ENCODE peak calls at places on chromosome 1, in six cellular contexts. One of them, this sample, is unnamed.

GRCh38 chr1:53639251-53639721 is 99.7 kb downstream of the GLIS1 start:
- DNase-seq in left cardiac atrium: no peak
- DNase-seq in activated CD4-positive, CD25-positive, alpha-beta regulatory T cell treated with anti-CD3 and anti-CD28 coated beads, Interleukin-2, amount 50 U/mL, for 16 hours: no peak
- DNase-seq in Calu3: peak; percentile 34
- DNase-seq in EH: no peak
- DNase-seq in GM23338: peak; percentile 22
- DNase-seq in this sample: no peak

GRCh38 chr1:208757846-208758245 is 513.7 kb upstream of the PLXNA2 start:
- DNase-seq in left cardiac atrium: no peak
- DNase-seq in activated CD4-positive, CD25-positive, alpha-beta regulatory T cell treated with anti-CD3 and anti-CD28 coated beads, Interleukin-2, amount 50 U/mL, for 16 hours: no peak
- DNase-seq in Calu3: no peak
- DNase-seq in EH: peak; percentile 22
- DNase-seq in GM23338: no peak
- DNase-seq in this sample: no peak

GRCh38 chr1:211829343-211830054 is 1.1 kb downstream of the LPGAT1 start:
- DNase-seq in left cardiac atrium: peak; percentile 36
- DNase-seq in activated CD4-positive, CD25-positive, alpha-beta regulatory T cell treated with anti-CD3 and anti-CD28 coated beads, Interleukin-2, amount 50 U/mL, for 16 hours: no peak
- DNase-seq in Calu3: peak; percentile 8
- DNase-seq in EH: peak; percentile 59
- DNase-seq in GM23338: peak; percentile 81
- DNase-seq in this sample: peak; percentile 14

GRCh38 chr1:57279909-57280666 is 143.8 kb downstream of the DAB1 start:
- DNase-seq in left cardiac atrium: no peak
- DNase-seq in activated CD4-positive, CD25-positive, alpha-beta regulatory T cell treated with anti-CD3 and anti-CD28 coated beads, Interleukin-2, amount 50 U/mL, for 16 hours: no peak
- DNase-seq in Calu3: no peak
- DNase-seq in EH: no peak
- DNase-seq in GM23338: peak; percentile 20
- DNase-seq in this sample: peak; percentile 46

GRCh38 chr1:27658951-27659496 is 13.0 kb downstream of the IFI6 start:
- DNase-seq in left cardiac atrium: no peak
- DNase-seq in activated CD4-positive, CD25-positive, alpha-beta regulatory T cell treated with anti-CD3 and anti-CD28 coated beads, Interleukin-2, amount 50 U/mL, for 16 hours: no peak
- DNase-seq in Calu3: no peak
- DNase-seq in EH: peak; percentile 94
- DNase-seq in GM23338: peak; percentile 56
- DNase-seq in this sample: no peak

GRCh38 chr1:60527567-60527966 is 454.0 kb upstream of the C1orf87 start:
- DNase-seq in left cardiac atrium: no peak
- DNase-seq in activated CD4-positive, CD25-positive, alpha-beta regulatory T cell treated with anti-CD3 and anti-CD28 coated beads, Interleukin-2, amount 50 U/mL, for 16 hours: no peak
- DNase-seq in Calu3: no peak
- DNase-seq in EH: no peak
- DNase-seq in GM23338: no peak
- DNase-seq in this sample: no peak

GRCh38 chr1:31937300-31938183 is 626 bp downstream of the PTP4A2 start:
- DNase-seq in left cardiac atrium: peak; percentile 86
- DNase-seq in activated CD4-positive, CD25-positive, alpha-beta regulatory T cell treated with anti-CD3 and anti-CD28 coated beads, Interleukin-2, amount 50 U/mL, for 16 hours: peak; percentile 60
- DNase-seq in Calu3: peak; percentile 58
- DNase-seq in EH: peak; percentile 76
- DNase-seq in GM23338: peak; percentile 55
- DNase-seq in this sample: peak; percentile 72

GRCh38 chr1:12067900-12068821 is 5.1 kb downstream of the TNFRSF8 start:
- DNase-seq in left cardiac atrium: peak; percentile 51
- DNase-seq in activated CD4-positive, CD25-positive, alpha-beta regulatory T cell treated with anti-CD3 and anti-CD28 coated beads, Interleukin-2, amount 50 U/mL, for 16 hours: peak; percentile 26
- DNase-seq in Calu3: no peak
- DNase-seq in EH: peak; percentile 73
- DNase-seq in GM23338: peak; percentile 81
- DNase-seq in this sample: no peak

GRCh38 chr1:183824295-183824694 is 19.4 kb downstream of the RGL1 start:
- DNase-seq in left cardiac atrium: no peak
- DNase-seq in activated CD4-positive, CD25-positive, alpha-beta regulatory T cell treated with anti-CD3 and anti-CD28 coated beads, Interleukin-2, amount 50 U/mL, for 16 hours: no peak
- DNase-seq in Calu3: no peak
- DNase-seq in EH: no peak
- DNase-seq in GM23338: no peak
- DNase-seq in this sample: no peak

GRCh38 chr1:201748331-201748730 is 80.6 kb upstream of the IPO9 start:
- DNase-seq in left cardiac atrium: no peak
- DNase-seq in activated CD4-positive, CD25-positive, alpha-beta regulatory T cell treated with anti-CD3 and anti-CD28 coated beads, Interleukin-2, amount 50 U/mL, for 16 hours: no peak
- DNase-seq in Calu3: no peak
- DNase-seq in EH: peak; percentile 99
- DNase-seq in GM23338: peak; percentile 30
- DNase-seq in this sample: no peak

GRCh38 chr1:209723761-209724693 is 19.4 kb downstream of the HSD11B1 start:
- DNase-seq in left cardiac atrium: no peak
- DNase-seq in activated CD4-positive, CD25-positive, alpha-beta regulatory T cell treated with anti-CD3 and anti-CD28 coated beads, Interleukin-2, amount 50 U/mL, for 16 hours: no peak
- DNase-seq in Calu3: no peak
- DNase-seq in EH: peak; percentile 43
- DNase-seq in GM23338: no peak
- DNase-seq in this sample: no peak

GRCh38 chr1:92820551-92820950 is 11.3 kb upstream of the RPL5 start:
- DNase-seq in left cardiac atrium: no peak
- DNase-seq in activated CD4-positive, CD25-positive, alpha-beta regulatory T cell treated with anti-CD3 and anti-CD28 coated beads, Interleukin-2, amount 50 U/mL, for 16 hours: no peak
- DNase-seq in Calu3: no peak
- DNase-seq in EH: peak; percentile 41
- DNase-seq in GM23338: no peak
- DNase-seq in this sample: no peak

GRCh38 chr1:19866758-19867157 is 15.4 kb upstream of the OTUD3 start:
- DNase-seq in left cardiac atrium: no peak
- DNase-seq in activated CD4-positive, CD25-positive, alpha-beta regulatory T cell treated with anti-CD3 and anti-CD28 coated beads, Interleukin-2, amount 50 U/mL, for 16 hours: no peak
- DNase-seq in Calu3: no peak
- DNase-seq in EH: peak; percentile 80
- DNase-seq in GM23338: no peak
- DNase-seq in this sample: no peak

GRCh38 chr1:246165826-246166709 is 341.0 kb downstream of the SMYD3 start:
- DNase-seq in left cardiac atrium: no peak
- DNase-seq in activated CD4-positive, CD25-positive, alpha-beta regulatory T cell treated with anti-CD3 and anti-CD28 coated beads, Interleukin-2, amount 50 U/mL, for 16 hours: no peak
- DNase-seq in Calu3: no peak
- DNase-seq in EH: no peak
- DNase-seq in GM23338: no peak
- DNase-seq in this sample: no peak

GRCh38 chr1:16116625-16117024 is 39.2 kb downstream of the EPHA2 start:
- DNase-seq in left cardiac atrium: no peak
- DNase-seq in activated CD4-positive, CD25-positive, alpha-beta regulatory T cell treated with anti-CD3 and anti-CD28 coated beads, Interleukin-2, amount 50 U/mL, for 16 hours: no peak
- DNase-seq in Calu3: no peak
- DNase-seq in EH: no peak
- DNase-seq in GM23338: no peak
- DNase-seq in this sample: no peak

GRCh38 chr1:7279753-7280150 is 491.3 kb upstream of the VAMP3 start:
- DNase-seq in left cardiac atrium: no peak
- DNase-seq in activated CD4-positive, CD25-positive, alpha-beta regulatory T cell treated with anti-CD3 and anti-CD28 coated beads, Interleukin-2, amount 50 U/mL, for 16 hours: no peak
- DNase-seq in Calu3: no peak
- DNase-seq in EH: no peak
- DNase-seq in GM23338: no peak
- DNase-seq in this sample: peak; percentile 1

GRCh38 chr1:150387200-150387599 is 23.3 kb downstream of the RPRD2 start:
- DNase-seq in left cardiac atrium: no peak
- DNase-seq in activated CD4-positive, CD25-positive, alpha-beta regulatory T cell treated with anti-CD3 and anti-CD28 coated beads, Interleukin-2, amount 50 U/mL, for 16 hours: no peak
- DNase-seq in Calu3: no peak
- DNase-seq in EH: no peak
- DNase-seq in GM23338: no peak
- DNase-seq in this sample: no peak

GRCh38 chr1:245604979-245605378 is 450.2 kb downstream of the KIF26B start:
- DNase-seq in left cardiac atrium: no peak
- DNase-seq in activated CD4-positive, CD25-positive, alpha-beta regulatory T cell treated with anti-CD3 and anti-CD28 coated beads, Interleukin-2, amount 50 U/mL, for 16 hours: no peak
- DNase-seq in Calu3: no peak
- DNase-seq in EH: peak; percentile 37
- DNase-seq in GM23338: no peak
- DNase-seq in this sample: no peak

GRCh38 chr1:215568287-215568692 is 1.2 kb downstream of the KCTD3 start:
- DNase-seq in left cardiac atrium: no peak
- DNase-seq in activated CD4-positive, CD25-positive, alpha-beta regulatory T cell treated with anti-CD3 and anti-CD28 coated beads, Interleukin-2, amount 50 U/mL, for 16 hours: no peak
- DNase-seq in Calu3: no peak
- DNase-seq in EH: peak; percentile 62
- DNase-seq in GM23338: no peak
- DNase-seq in this sample: no peak

GRCh38 chr1:51962486-51963356 is 27.8 kb downstream of the RAB3B start:
- DNase-seq in left cardiac atrium: no peak
- DNase-seq in activated CD4-positive, CD25-positive, alpha-beta regulatory T cell treated with anti-CD3 and anti-CD28 coated beads, Interleukin-2, amount 50 U/mL, for 16 hours: no peak
- DNase-seq in Calu3: no peak
- DNase-seq in EH: no peak
- DNase-seq in GM23338: no peak
- DNase-seq in this sample: no peak

GRCh38 chr1:221712776-221713431 is 29.0 kb downstream of the DUSP10 start:
- DNase-seq in left cardiac atrium: no peak
- DNase-seq in activated CD4-positive, CD25-positive, alpha-beta regulatory T cell treated with anti-CD3 and anti-CD28 coated beads, Interleukin-2, amount 50 U/mL, for 16 hours: peak; percentile 71
- DNase-seq in Calu3: no peak
- DNase-seq in EH: peak; percentile 79
- DNase-seq in GM23338: no peak
- DNase-seq in this sample: peak; percentile 65

GRCh38 chr1:247942624-247943023 is 6.0 kb upstream of the OR2L8 start:
- DNase-seq in left cardiac atrium: no peak
- DNase-seq in activated CD4-positive, CD25-positive, alpha-beta regulatory T cell treated with anti-CD3 and anti-CD28 coated beads, Interleukin-2, amount 50 U/mL, for 16 hours: no peak
- DNase-seq in Calu3: no peak
- DNase-seq in EH: no peak
- DNase-seq in GM23338: no peak
- DNase-seq in this sample: no peak

GRCh38 chr1:206595581-206596318 is 16.5 kb downstream of the EIF2D start:
- DNase-seq in left cardiac atrium: no peak
- DNase-seq in activated CD4-positive, CD25-positive, alpha-beta regulatory T cell treated with anti-CD3 and anti-CD28 coated beads, Interleukin-2, amount 50 U/mL, for 16 hours: no peak
- DNase-seq in Calu3: no peak
- DNase-seq in EH: no peak
- DNase-seq in GM23338: no peak
- DNase-seq in this sample: no peak

GRCh38 chr1:182444497-182444896 is 5.4 kb upstream of the RGSL1 start:
- DNase-seq in left cardiac atrium: no peak
- DNase-seq in activated CD4-positive, CD25-positive, alpha-beta regulatory T cell treated with anti-CD3 and anti-CD28 coated beads, Interleukin-2, amount 50 U/mL, for 16 hours: no peak
- DNase-seq in Calu3: no peak
- DNase-seq in EH: no peak
- DNase-seq in GM23338: peak; percentile 32
- DNase-seq in this sample: no peak

GRCh38 chr1:151282883-151283725 is 1.0 kb downstream of the ZNF687 start:
- DNase-seq in left cardiac atrium: peak; percentile 44
- DNase-seq in activated CD4-positive, CD25-positive, alpha-beta regulatory T cell treated with anti-CD3 and anti-CD28 coated beads, Interleukin-2, amount 50 U/mL, for 16 hours: no peak
- DNase-seq in Calu3: peak; percentile 25
- DNase-seq in EH: peak; percentile 35
- DNase-seq in GM23338: peak; percentile 79
- DNase-seq in this sample: peak; percentile 26

GRCh38 chr1:117821782-117822447 is 107.5 kb downstream of the GDAP2 start:
- DNase-seq in left cardiac atrium: peak; percentile 38
- DNase-seq in activated CD4-positive, CD25-positive, alpha-beta regulatory T cell treated with anti-CD3 and anti-CD28 coated beads, Interleukin-2, amount 50 U/mL, for 16 hours: no peak
- DNase-seq in Calu3: peak; percentile 36
- DNase-seq in EH: peak; percentile 98
- DNase-seq in GM23338: peak; percentile 41
- DNase-seq in this sample: peak; percentile 60

GRCh38 chr1:108719654-108720435 is 7.1 kb downstream of the FNDC7 start:
- DNase-seq in left cardiac atrium: peak; percentile 45
- DNase-seq in activated CD4-positive, CD25-positive, alpha-beta regulatory T cell treated with anti-CD3 and anti-CD28 coated beads, Interleukin-2, amount 50 U/mL, for 16 hours: no peak
- DNase-seq in Calu3: peak; percentile 30
- DNase-seq in EH: peak; percentile 91
- DNase-seq in GM23338: no peak
- DNase-seq in this sample: no peak

GRCh38 chr1:194151056-194151455 is 964.6 kb upstream of the B3GALT2 start:
- DNase-seq in left cardiac atrium: no peak
- DNase-seq in activated CD4-positive, CD25-positive, alpha-beta regulatory T cell treated with anti-CD3 and anti-CD28 coated beads, Interleukin-2, amount 50 U/mL, for 16 hours: no peak
- DNase-seq in Calu3: no peak
- DNase-seq in EH: no peak
- DNase-seq in GM23338: no peak
- DNase-seq in this sample: no peak

GRCh38 chr1:162872981-162873380 is 12.0 kb upstream of the CCDC190 start:
- DNase-seq in left cardiac atrium: no peak
- DNase-seq in activated CD4-positive, CD25-positive, alpha-beta regulatory T cell treated with anti-CD3 and anti-CD28 coated beads, Interleukin-2, amount 50 U/mL, for 16 hours: no peak
- DNase-seq in Calu3: no peak
- DNase-seq in EH: no peak
- DNase-seq in GM23338: no peak
- DNase-seq in this sample: no peak